ENCODE peak calls at places on chromosomes 4 and X, in eight cellular contexts. Y is thoracic aorta, N is suprapubic skin, J is progenitor cell of endocrine pancreas, P is brain microvascular endothelial cell, M is nephron progenitor cell, E is A549, O is osteocyte. A is an unnamed sample.

GRCh38 chrX:23952984-23953907 is 45.4 kb downstream of the CXorf58 start:
- DNase-seq in Y (no peak), N (no peak), J (no peak), P (no peak), M (no peak), E (peak), O (no peak), A (peak)

GRCh38 chrX:38804481-38805293 is 3.4 kb downstream of the MID1IP1 start:
- DNase-seq in Y (no peak), N (no peak), J (peak), P (no peak), M (peak), E (peak), O (no peak), A (no peak)

GRCh38 chrX:107880054-107880610 is 54.5 kb downstream of the MID2 start:
- DNase-seq in Y (no peak), N (no peak), J (no peak), P (no peak), M (no peak), E (no peak), O (no peak), A (no peak)

GRCh38 chrX:129791961-129792570 is 12.3 kb downstream of the SASH3 start:
- DNase-seq in Y (no peak), N (no peak), J (no peak), P (no peak), M (no peak), E (no peak), O (no peak), A (no peak)

GRCh38 chr4:102037566-102037965 is 247.0 kb downstream of the BANK1 start:
- DNase-seq in Y (no peak), N (no peak), J (no peak), P (no peak), M (no peak), E (no peak), O (no peak), A (no peak)

GRCh38 chr4:95107004-95107403 is 349.2 kb downstream of the BMPR1B start:
- DNase-seq in Y (no peak), N (no peak), J (no peak), P (no peak), M (no peak), E (no peak), O (no peak), A (no peak)

GRCh38 chrX:19721726-19722370 is 165.6 kb downstream of the SH3KBP1 start:
- DNase-seq in Y (no peak), N (no peak), J (no peak), P (no peak), M (no peak), E (no peak), O (no peak), A (no peak)

GRCh38 chr4:150367326-150367725 is 214.6 kb upstream of the MAB21L2 start:
- DNase-seq in Y (no peak), N (no peak), J (no peak), P (no peak), M (no peak), E (no peak), O (no peak), A (no peak)

GRCh38 chr4:41256131-41256739 is 493 bp upstream of the UCHL1 start:
- DNase-seq in Y (no peak), N (no peak), J (no peak), P (peak), M (peak), E (peak), O (no peak), A (no peak)

GRCh38 chrX:129754266-129755024 is 15.7 kb downstream of the XPNPEP2 start:
- DNase-seq in Y (no peak), N (no peak), J (no peak), P (no peak), M (no peak), E (no peak), O (no peak), A (no peak)

GRCh38 chr4:153332936-153333335 is 11.6 kb upstream of the MND1 start:
- DNase-seq in Y (no peak), N (no peak), J (no peak), P (no peak), M (no peak), E (no peak), O (no peak), A (no peak)

GRCh38 chr4:113869743-113870375 is 108.3 kb upstream of the CAMK2D start:
- DNase-seq in Y (peak), N (no peak), J (no peak), P (peak), M (no peak), E (no peak), O (no peak), A (no peak)

GRCh38 chrX:154002215-154002719 is 17.4 kb downstream of the IRAK1 start:
- DNase-seq in Y (no peak), N (no peak), J (no peak), P (no peak), M (no peak), E (peak), O (no peak), A (peak)

GRCh38 chr4:145936142-145937020 is 2.2 kb downstream of the ZNF827 start:
- DNase-seq in Y (no peak), N (peak), J (peak), P (peak), M (peak), E (peak), O (peak), A (no peak)

GRCh38 chr4:121138014-121138413 is 26.1 kb downstream of the TNIP3 start:
- DNase-seq in Y (no peak), N (no peak), J (no peak), P (no peak), M (no peak), E (no peak), O (no peak), A (no peak)

GRCh38 chr4:8082517-8083055 is 76.0 kb downstream of the ABLIM2 start:
- DNase-seq in Y (no peak), N (no peak), J (no peak), P (no peak), M (no peak), E (no peak), O (no peak), A (no peak)

GRCh38 chr4:15890246-15890829 is 48.2 kb downstream of the FGFBP1 start:
- DNase-seq in Y (no peak), N (no peak), J (no peak), P (no peak), M (no peak), E (no peak), O (no peak), A (no peak)

GRCh38 chr4:81459233-81459632 is 12.5 kb downstream of the RASGEF1B start:
- DNase-seq in Y (no peak), N (no peak), J (no peak), P (no peak), M (no peak), E (no peak), O (no peak), A (no peak)

GRCh38 chrX:2430265-2430825 is 70.4 kb downstream of the DHRSX start:
- DNase-seq in Y (no peak), N (peak), J (no peak), P (no peak), M (no peak), E (no peak), O (no peak), A (peak)

GRCh38 chr4:7890635-7891393 is 48.8 kb downstream of the AFAP1 start:
- DNase-seq in Y (no peak), N (no peak), J (no peak), P (no peak), M (no peak), E (peak), O (no peak), A (no peak)

GRCh38 chr4:2393353-2394270 is 24.8 kb downstream of the ZFYVE28 start:
- DNase-seq in Y (no peak), N (no peak), J (no peak), P (no peak), M (peak), E (no peak), O (no peak), A (no peak)

GRCh38 chr4:85127653-85128052 is 161.2 kb upstream of the WDFY3 start:
- DNase-seq in Y (no peak), N (no peak), J (no peak), P (no peak), M (peak), E (peak), O (no peak), A (no peak)

GRCh38 chrX:16461968-16462367 is 188.0 kb upstream of the S100G start:
- DNase-seq in Y (no peak), N (no peak), J (no peak), P (no peak), M (no peak), E (no peak), O (no peak), A (no peak)

GRCh38 chr4:51836531-51836930 is 6.4 kb upstream of the DCUN1D4 start:
- DNase-seq in Y (no peak), N (no peak), J (no peak), P (no peak), M (no peak), E (no peak), O (no peak), A (peak)

GRCh38 chr4:68732653-68733466 is 62.4 kb upstream of the UGT2B15 start:
- DNase-seq in Y (no peak), N (no peak), J (peak), P (no peak), M (no peak), E (peak), O (no peak), A (no peak)

GRCh38 chr4:109912706-109913621 is at the start of gene EGF:
- DNase-seq in Y (no peak), N (no peak), J (no peak), P (peak), M (no peak), E (peak), O (no peak), A (no peak)

GRCh38 chrX:6159468-6159867 is 69.2 kb downstream of the NLGN4X start:
- DNase-seq in Y (no peak), N (no peak), J (no peak), P (no peak), M (no peak), E (no peak), O (no peak), A (no peak)

GRCh38 chrX:132842839-132843238 is 115.6 kb downstream of the HS6ST2 start:
- DNase-seq in Y (no peak), N (no peak), J (no peak), P (no peak), M (no peak), E (peak), O (no peak), A (no peak)

GRCh38 chr4:25528391-25528790 is 127.3 kb upstream of the SLC34A2 start:
- DNase-seq in Y (no peak), N (no peak), J (no peak), P (no peak), M (no peak), E (no peak), O (no peak), A (no peak)

GRCh38 chr4:127284236-127284635 is 348.5 kb upstream of the INTU start:
- DNase-seq in Y (no peak), N (no peak), J (no peak), P (no peak), M (no peak), E (no peak), O (no peak), A (no peak)

GRCh38 chr4:36316544-36317082 is 35.2 kb downstream of the DTHD1 start:
- DNase-seq in Y (no peak), N (no peak), J (no peak), P (no peak), M (no peak), E (no peak), O (no peak), A (no peak)

GRCh38 chrX:49192722-49193328 is 6.7 kb upstream of the PRICKLE3 start:
- DNase-seq in Y (no peak), N (no peak), J (no peak), P (peak), M (peak), E (peak), O (no peak), A (peak)

GRCh38 chr4:3059090-3059428 is 15.3 kb downstream of the HTT-AS start:
- DNase-seq in Y (no peak), N (no peak), J (no peak), P (no peak), M (no peak), E (no peak), O (no peak), A (no peak)

GRCh38 chr4:101649790-101650450 is 140.6 kb upstream of the BANK1 start:
- DNase-seq in Y (no peak), N (no peak), J (no peak), P (no peak), M (no peak), E (no peak), O (no peak), A (no peak)

DNA sequence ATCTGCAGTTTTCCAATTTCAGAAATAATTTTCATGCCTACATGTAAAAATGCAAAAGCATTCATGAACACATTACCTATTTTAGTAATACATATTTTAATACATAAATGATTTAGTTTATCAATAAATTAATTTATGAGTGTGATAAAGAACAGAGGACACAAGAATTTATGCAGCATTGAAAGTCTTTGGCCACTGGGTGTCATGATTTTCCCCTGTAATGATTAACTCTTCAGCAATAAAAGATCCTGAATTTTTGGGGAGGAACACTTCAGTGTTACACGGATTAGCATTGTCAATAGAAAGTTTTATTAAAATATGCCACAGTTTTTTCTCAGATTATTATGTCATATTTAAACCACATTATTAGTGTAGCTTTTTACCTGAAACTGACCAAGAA is 8.6 kb upstream of the VCX2 start:
- DNase-seq in Y (no peak), N (no peak), J (no peak), P (no peak), M (no peak), E (no peak), O (no peak), A (no peak)
- TF ChIP-seq CTCF in Y (no peak), N (no peak), J (peak), P (peak), M (no peak), E (no peak), O (peak), A (no peak)

GRCh38 chr4:170202721-170203120 is 113.0 kb upstream of the AADAT start:
- DNase-seq in Y (no peak), N (no peak), J (no peak), P (no peak), M (no peak), E (no peak), O (no peak), A (peak)

GRCh38 chr4:170193496-170193895 is 103.7 kb upstream of the AADAT start:
- DNase-seq in Y (no peak), N (no peak), J (no peak), P (no peak), M (no peak), E (no peak), O (no peak), A (no peak)

DNA sequence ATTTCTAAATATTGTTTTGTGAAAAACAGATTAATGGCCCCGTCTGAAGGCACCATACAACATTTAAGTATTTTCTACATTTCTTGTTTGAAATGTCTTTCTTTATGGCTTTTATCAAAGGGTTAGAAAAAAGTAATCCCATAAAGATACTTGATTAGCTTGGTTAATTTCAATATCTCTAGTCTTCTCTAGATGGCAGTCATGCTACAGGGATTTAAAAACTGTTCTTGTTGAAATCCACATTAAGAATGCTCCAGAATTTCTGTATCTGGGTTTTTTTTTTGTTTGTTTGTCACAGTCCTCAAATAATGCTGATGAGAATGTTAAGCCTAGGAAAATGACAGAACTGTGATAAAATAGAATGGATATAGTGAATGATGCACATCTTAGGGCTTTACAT is 109.0 kb upstream of the AADAT start:
- DNase-seq in Y (no peak), N (no peak), J (no peak), P (no peak), M (no peak), E (no peak), O (no peak), A (no peak)
- TF ChIP-seq CTCF in Y (no peak), N (no peak), J (peak), P (no peak), M (no peak), E (no peak), O (peak), A (no peak)

GRCh38 chr4:154341448-154341847 is 150.2 kb downstream of the DCHS2 start:
- DNase-seq in Y (no peak), N (no peak), J (no peak), P (no peak), M (no peak), E (no peak), O (no peak), A (no peak)
- TF ChIP-seq CTCF in Y (no peak), N (no peak), J (no peak), P (no peak), M (no peak), E (no peak), O (no peak), A (no peak)

DNA sequence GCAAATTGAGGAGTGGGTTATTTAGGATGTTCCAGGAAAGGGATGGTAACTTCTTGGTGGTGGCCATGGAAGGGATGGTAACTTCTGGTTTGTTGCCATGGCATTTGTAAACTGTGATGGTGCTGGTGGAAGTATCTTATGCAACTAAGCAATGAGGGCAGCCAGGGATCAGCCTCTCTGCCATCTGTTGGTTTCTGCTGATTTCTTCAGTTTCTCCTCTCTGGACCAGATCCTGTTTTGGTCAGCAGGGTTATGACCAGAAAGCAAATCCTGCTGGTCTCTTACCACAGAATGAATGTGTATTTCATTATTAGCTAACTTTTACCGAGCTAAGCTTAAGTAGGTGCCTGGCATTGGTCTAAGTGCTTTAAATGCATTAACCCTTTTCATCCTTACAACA is 69.3 kb upstream of the FAT1 start:
- DNase-seq in Y (no peak), N (no peak), J (no peak), P (no peak), M (no peak), E (peak), O (no peak), A (no peak)
- TF ChIP-seq CTCF in Y (no peak), N (no peak), J (no peak), P (no peak), M (no peak), E (no peak), O (no peak), A (no peak)

DNA sequence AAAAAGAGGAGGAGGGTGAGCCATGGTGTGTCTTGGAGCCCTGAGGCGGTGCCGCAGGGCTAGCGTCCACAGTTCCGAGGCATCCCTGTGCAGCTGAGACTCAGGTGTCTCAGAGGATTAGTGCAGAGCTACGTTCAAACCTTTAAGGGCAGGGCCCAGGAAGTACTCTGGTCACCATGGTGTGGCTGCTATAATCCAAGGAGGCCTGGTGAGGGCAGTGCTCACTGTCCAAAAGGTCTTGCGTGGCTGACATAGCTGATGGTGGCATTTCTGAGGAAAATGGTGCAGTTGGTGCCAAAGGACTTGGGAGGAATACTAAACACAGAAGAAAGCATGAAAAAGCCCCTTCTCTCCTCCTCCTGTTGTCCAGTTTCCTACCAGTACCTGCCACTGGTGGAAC is 146.9 kb downstream of the DCHS2 start:
- DNase-seq in Y (no peak), N (no peak), J (no peak), P (no peak), M (no peak), E (peak), O (no peak), A (no peak)
- TF ChIP-seq CTCF in Y (no peak), N (no peak), J (peak), P (no peak), M (peak), E (no peak), O (no peak), A (no peak)

GRCh38 chr4:30863031-30863430 is 142.9 kb downstream of the PCDH7 start:
- DNase-seq in Y (no peak), N (no peak), J (no peak), P (peak), M (no peak), E (no peak), O (no peak), A (no peak)

GRCh38 chr4:30865676-30866075 is 145.5 kb downstream of the PCDH7 start:
- DNase-seq in Y (no peak), N (no peak), J (no peak), P (no peak), M (no peak), E (no peak), O (no peak), A (no peak)

GRCh38 chr4:30856795-30857564 is 136.8 kb downstream of the PCDH7 start:
- DNase-seq in Y (no peak), N (no peak), J (no peak), P (no peak), M (no peak), E (no peak), O (no peak), A (no peak)

GRCh38 chr4:30862176-30862575 is 142.0 kb downstream of the PCDH7 start:
- DNase-seq in Y (no peak), N (no peak), J (no peak), P (no peak), M (no peak), E (no peak), O (no peak), A (no peak)

DNA sequence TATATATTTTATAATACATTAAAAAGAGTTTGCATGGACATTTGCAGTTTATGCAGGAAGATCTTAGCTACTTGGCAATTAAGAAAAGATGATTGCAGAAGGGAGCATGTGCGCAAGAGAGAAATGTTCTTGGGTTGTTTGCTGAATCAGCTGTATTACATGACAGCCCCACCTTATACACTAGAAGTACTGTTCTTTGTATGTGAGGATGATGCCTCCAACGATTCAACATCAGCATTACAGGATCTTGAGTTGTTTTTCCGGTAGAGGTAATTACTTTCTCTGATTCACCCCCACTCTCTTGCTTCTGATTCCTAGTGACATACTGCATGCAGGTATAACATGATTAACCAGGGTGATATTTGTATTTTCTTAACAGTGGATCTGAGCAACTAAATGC is 140.8 kb downstream of the PCDH7 start:
- DNase-seq in Y (no peak), N (no peak), J (no peak), P (no peak), M (no peak), E (no peak), O (no peak), A (no peak)
- TF ChIP-seq CTCF in Y (no peak), N (no peak), J (no peak), P (no peak), M (no peak), E (no peak), O (no peak), A (no peak)